ENCODE peak calls at places on chromosomes 7 and 10, in six cellular contexts. V is NCI-H1436 treated with DMSO at 0.1 percent for 48 hours, B is B cell, D is T-helper 9 cell, C is germinal center, O is AG04450. E is an unnamed sample.

GRCh38 chr10:131213651-131214505 is 97.6 kb downstream of the TCERG1L start:
- DNase-seq in V (no peak), B (no peak), D (no peak), C (no peak), O (no peak), E (no peak)

GRCh38 chr10:25689346-25690095 is 244.5 kb upstream of the MYO3A start:
- DNase-seq in V (no peak), B (no peak), D (no peak), C (no peak), O (no peak), E (no peak)

GRCh38 chr10:44258460-44259089 is 126.3 kb downstream of the CXCL12 start:
- DNase-seq in V (no peak), B (no peak), D (no peak), C (no peak), O (no peak), E (no peak)

GRCh38 chr10:59432207-59432900 is 70.0 kb upstream of the FAM13C start:
- DNase-seq in V (no peak), B (no peak), D (no peak), C (no peak), O (no peak), E (no peak)

GRCh38 chr7:124575181-124575580 is 190.4 kb downstream of the GPR37 start:
- DNase-seq in V (no peak), B (no peak), D (no peak), C (no peak), O (no peak), E (no peak)

GRCh38 chr10:121579656-121580055 is 18.6 kb downstream of the FGFR2 start:
- DNase-seq in V (no peak), B (no peak), D (no peak), C (no peak), O (no peak), E (no peak)

GRCh38 chr7:135334830-135335543 is 101.3 kb downstream of the STRA8 start:
- DNase-seq in V (no peak), B (no peak), D (no peak), C (no peak), O (no peak), E (no peak)

GRCh38 chr7:11570922-11571550 is 261.0 kb downstream of the THSD7A start:
- DNase-seq in V (no peak), B (no peak), D (no peak), C (no peak), O (no peak), E (no peak)

GRCh38 chr10:60955957-60956425 is 12.0 kb upstream of the RHOBTB1 start:
- DNase-seq in V (no peak), B (no peak), D (no peak), C (no peak), O (no peak), E (no peak)

GRCh38 chr7:22002731-22003130 is 57.0 kb upstream of the CDCA7L start:
- DNase-seq in V (no peak), B (no peak), D (no peak), C (no peak), O (no peak), E (no peak)

GRCh38 chr7:43878867-43879266 is 9.6 kb upstream of the MRPS24 start:
- DNase-seq in V (no peak), B (no peak), D (no peak), C (no peak), O (no peak), E (no peak)

GRCh38 chr10:60807499-60807898 is 29.2 kb downstream of the CDK1 start:
- DNase-seq in V (no peak), B (no peak), D (no peak), C (no peak), O (no peak), E (no peak)

GRCh38 chr10:29554660-29555059 is 80.1 kb downstream of the SVIL start:
- DNase-seq in V (no peak), B (no peak), D (no peak), C (no peak), O (no peak), E (no peak)

GRCh38 chr7:108330237-108330636 is 126.0 kb downstream of the NRCAM start:
- DNase-seq in V (no peak), B (no peak), D (no peak), C (no peak), O (no peak), E (no peak)

GRCh38 chr7:106640368-106641141 is 20.4 kb downstream of the CCDC71L start:
- DNase-seq in V (no peak), B (no peak), D (no peak), C (no peak), O (no peak), E (no peak)

GRCh38 chr7:45700556-45700955 is 126.4 kb downstream of the ADCY1 start:
- DNase-seq in V (no peak), B (no peak), D (no peak), C (no peak), O (no peak), E (no peak)

GRCh38 chr7:5780801-5781496 is 514 bp downstream of the RNF216 start:
- DNase-seq in V (no peak), B (peak), D (peak), C (no peak), O (no peak), E (no peak)

GRCh38 chr10:102535481-102536147 is 31.8 kb downstream of the SUFU start:
- DNase-seq in V (no peak), B (no peak), D (no peak), C (no peak), O (no peak), E (no peak)

GRCh38 chr10:75395171-75395954 is 6.2 kb downstream of the ZNF503 start:
- DNase-seq in V (no peak), B (peak), D (no peak), C (peak), O (no peak), E (no peak)

GRCh38 chr7:74059681-74060588 is 23.7 kb upstream of the LIMK1 start:
- DNase-seq in V (no peak), B (peak), D (no peak), C (no peak), O (no peak), E (no peak)

GRCh38 chr10:29302499-29302898 is 13.6 kb downstream of the LYZL1 start:
- DNase-seq in V (no peak), B (no peak), D (no peak), C (no peak), O (no peak), E (no peak)

GRCh38 chr10:78852856-78853255 is 215.9 kb upstream of the ZMIZ1 start:
- DNase-seq in V (no peak), B (no peak), D (no peak), C (no peak), O (no peak), E (no peak)

GRCh38 chr10:50576995-50577394 is 46.8 kb downstream of the SGMS1 start:
- DNase-seq in V (no peak), B (no peak), D (no peak), C (no peak), O (no peak), E (no peak)

GRCh38 chr7:42198974-42199668 is 37.9 kb downstream of the GLI3 start:
- DNase-seq in V (no peak), B (no peak), D (no peak), C (no peak), O (no peak), E (no peak)

GRCh38 chr7:142956951-142957623 is 5.1 kb downstream of the KEL start:
- DNase-seq in V (no peak), B (no peak), D (no peak), C (no peak), O (no peak), E (no peak)

GRCh38 chr10:62071846-62072281 is 170.4 kb downstream of the ARID5B start:
- DNase-seq in V (no peak), B (no peak), D (no peak), C (no peak), O (no peak), E (no peak)

GRCh38 chr10:7915923-7916322 is 97.6 kb downstream of the TAF3 start:
- DNase-seq in V (peak), B (no peak), D (no peak), C (no peak), O (no peak), E (no peak)

GRCh38 chr7:27419581-27420177 is 177.1 kb downstream of the EVX1 start:
- DNase-seq in V (no peak), B (no peak), D (no peak), C (no peak), O (no peak), E (no peak)

GRCh38 chr7:83859827-83860226 is 210.9 kb upstream of the SEMA3E start:
- DNase-seq in V (no peak), B (no peak), D (no peak), C (no peak), O (no peak), E (no peak)